ENCODE peak calls at places on chromosomes 16 and 17, in five cellular contexts. K is stimulated activated CD4-positive, alpha-beta T cell treated with anti-CD3 and anti-CD28 coated beads, Interleukin-4, amount 100 ng/mL, for 1 hour; Z is GM23248; E is NCI-H1417; T is substantia nigra. Y is an unnamed sample.

GRCh38 chr16:30680326-30680725 is 18.6 kb upstream of the SRCAP start:
- DNase-seq in K (no peak), Z (no peak), E (no peak), T (no peak), Y (no peak)

GRCh38 chr17:17041018-17041521 is 1.2 kb upstream of the MPRIP start:
- DNase-seq in K (no peak), Z (peak), E (peak), T (no peak), Y (no peak)

GRCh38 chr16:68082596-68083238 is 2.5 kb upstream of the NFATC3 start:
- DNase-seq in K (no peak), Z (no peak), E (no peak), T (no peak), Y (no peak)

GRCh38 chr16:13036600-13036999 is 135.2 kb downstream of the SHISA9 start:
- DNase-seq in K (peak), Z (peak), E (no peak), T (no peak), Y (peak)

GRCh38 chr16:73026754-73027654 is 20.9 kb downstream of the ZFHX3 start:
- DNase-seq in K (no peak), Z (no peak), E (no peak), T (no peak), Y (no peak)

GRCh38 chr16:87850009-87851006 is 19.0 kb downstream of the SLC7A5 start:
- DNase-seq in K (peak), Z (peak), E (peak), T (peak), Y (peak)

GRCh38 chr17:17535957-17536356 is 39.8 kb upstream of the RASD1 start:
- DNase-seq in K (no peak), Z (peak), E (peak), T (peak), Y (peak)

GRCh38 chr17:76080207-76080933 is 1.4 kb downstream of the ZACN start:
- DNase-seq in K (no peak), Z (no peak), E (peak), T (no peak), Y (no peak)

GRCh38 chr16:66660422-66661209 is 35.9 kb downstream of the CMTM4 start:
- DNase-seq in K (no peak), Z (peak), E (peak), T (peak), Y (peak)

GRCh38 chr17:78225088-78225865 is 6.2 kb upstream of the TMEM235 start:
- DNase-seq in K (no peak), Z (no peak), E (no peak), T (no peak), Y (no peak)

GRCh38 chr17:79006001-79006400 is 3.6 kb downstream of the CANT1 start:
- DNase-seq in K (no peak), Z (no peak), E (no peak), T (no peak), Y (no peak)

GRCh38 chr16:66519974-66520373 is 29.9 kb downstream of the TK2 start:
- DNase-seq in K (no peak), Z (no peak), E (no peak), T (no peak), Y (no peak)

GRCh38 chr16:19680972-19681371 is 37.1 kb downstream of the KNOP1 start:
- DNase-seq in K (no peak), Z (no peak), E (peak), T (no peak), Y (no peak)

GRCh38 chr17:66527335-66527734 is 224.9 kb downstream of the PRKCA start:
- DNase-seq in K (no peak), Z (no peak), E (no peak), T (peak), Y (no peak)

GRCh38 chr17:40035162-40035559 is 19.0 kb downstream of the MED24 start:
- DNase-seq in K (no peak), Z (peak), E (no peak), T (peak), Y (peak)

GRCh38 chr16:12315330-12316138 is 339.0 kb downstream of the SNX29 start:
- DNase-seq in K (no peak), Z (no peak), E (no peak), T (no peak), Y (no peak)